ENCODE peak calls at places on chromosomes 11 and 22, in four cellular contexts. E is heart right ventricle, L is SK-N-SH, C is fibroblast of lung. Q is an unnamed sample.
A peak's percentile ranks its signal among the peaks of the same experiment; 100 is the strongest.

GRCh38 chr11:8989411-8989810 is 14.4 kb downstream of the NRIP3 start:
- DNase-seq in E (no peak), L (no peak), C (peak; percentile 62), Q (no peak)

GRCh38 chr11:26820739-26821138 is 98.9 kb upstream of the SLC5A12 start:
- DNase-seq in E (no peak), L (no peak), C (peak; percentile 90), Q (no peak)

GRCh38 chr11:36088234-36088975 is 144.5 kb downstream of the LDLRAD3 start:
- DNase-seq in E (no peak), L (no peak), C (peak; percentile 55), Q (no peak)

GRCh38 chr11:44626645-44627044 is 61.2 kb downstream of the CD82 start:
- DNase-seq in E (no peak), L (no peak), C (no peak), Q (no peak)

GRCh38 chr11:1228921-1229451 is 6.1 kb downstream of the MUC5B start:
- DNase-seq in E (peak; percentile 7), L (peak; percentile 40), C (no peak), Q (peak; percentile 48)

GRCh38 chr22:23011105-23011674 is 59.1 kb upstream of the GNAZ start:
- DNase-seq in E (no peak), L (no peak), C (no peak), Q (no peak)

GRCh38 chr11:3104961-3105790 is 48.0 kb upstream of the CARS1 start:
- DNase-seq in E (no peak), L (peak; percentile 24), C (no peak), Q (peak; percentile 44)

GRCh38 chr11:86291466-86292262 is 10.4 kb upstream of the HIKESHI start:
- DNase-seq in E (no peak), L (peak; percentile 46), C (peak; percentile 56), Q (no peak)

GRCh38 chr11:655036-655726 is 18.1 kb downstream of the DRD4 start:
- DNase-seq in E (no peak), L (no peak), C (no peak), Q (no peak)

GRCh38 chr11:125036933-125037332 is 26.2 kb upstream of the SLC37A2 start:
- DNase-seq in E (no peak), L (no peak), C (peak; percentile 89), Q (no peak)

GRCh38 chr11:106384429-106384828 is 307.0 kb downstream of the AASDHPPT start:
- DNase-seq in E (no peak), L (no peak), C (no peak), Q (no peak)

GRCh38 chr11:17208257-17208999 is 642 bp upstream of the PIK3C2A start:
- DNase-seq in E (no peak), L (peak; percentile 73), C (peak; percentile 82), Q (peak; percentile 68)

GRCh38 chr11:72114570-72114969 is 2.1 kb upstream of the ANAPC15 start:
- DNase-seq in E (no peak), L (no peak), C (no peak), Q (no peak)

GRCh38 chr11:1350086-1350725 is 39.5 kb upstream of the BRSK2 start:
- DNase-seq in E (no peak), L (peak; percentile 27), C (no peak), Q (no peak)

GRCh38 chr22:19723990-19724827 is 870 bp downstream of the GP1BB start:
- DNase-seq in E (peak; percentile 52), L (no peak), C (peak; percentile 40), Q (peak; percentile 70)

GRCh38 chr11:78406568-78407196 is 10.9 kb downstream of the GAB2 start:
- DNase-seq in E (no peak), L (no peak), C (peak; percentile 10), Q (no peak)

GRCh38 chr11:66860449-66860831 is 3.6 kb downstream of the LRFN4 start:
- DNase-seq in E (no peak), L (no peak), C (no peak), Q (no peak)

GRCh38 chr22:27273386-27273785 is 528.2 kb downstream of the MN1 start:
- DNase-seq in E (no peak), L (no peak), C (no peak), Q (no peak)

GRCh38 chr11:1844221-1845094 is 5.7 kb downstream of the TNNI2 start:
- DNase-seq in E (peak; percentile 56), L (peak; percentile 66), C (no peak), Q (no peak)

GRCh38 chr22:43399338-43399979 is 12.4 kb upstream of the MPPED1 start:
- DNase-seq in E (no peak), L (peak; percentile 34), C (no peak), Q (no peak)

GRCh38 chr11:108786281-108786990 is 121.6 kb downstream of the DDX10 start:
- DNase-seq in E (no peak), L (no peak), C (no peak), Q (no peak)

GRCh38 chr22:33018232-33018864 is 39.8 kb downstream of the SYN3 start:
- DNase-seq in E (peak; percentile 47), L (peak; percentile 80), C (peak; percentile 21), Q (no peak)

GRCh38 chr11:62725686-62726085 is 1.6 kb downstream of the HNRNPUL2 start:
- DNase-seq in E (no peak), L (no peak), C (no peak), Q (no peak)
- H3K36me3 ChIP-seq in E (peaks cover 52% of the 10 kb centered on the region), L (peaks cover 42% of the 10 kb centered on the region), C (peaks cover 8% of the 10 kb centered on the region), Q (peaks cover 33% of the 10 kb centered on the region)

GRCh38 chr11:91981995-91982394 is 242.6 kb upstream of the FAT3 start:
- DNase-seq in E (no peak), L (no peak), C (peak; percentile 98), Q (peak; percentile 5)
- H3K27ac ChIP-seq in E (no peak overlapping the region), L (peak overlapping the region; percentile 58), C (peak overlapping the region; percentile 86), Q (no peak overlapping the region)

GRCh38 chr22:30882181-30882771 is 86.3 kb downstream of the MORC2 start:
- DNase-seq in E (no peak), L (no peak), C (no peak), Q (no peak)

GRCh38 chr22:30880847-30881246 is 87.7 kb downstream of the MORC2 start:
- DNase-seq in E (peak; percentile 1), L (no peak), C (no peak), Q (no peak)

GRCh38 chr22:30880181-30880601 is 88.4 kb downstream of the MORC2 start:
- DNase-seq in E (peak; percentile 4), L (no peak), C (no peak), Q (no peak)

GRCh38 chr22:30882974-30883533 is 85.5 kb downstream of the MORC2 start:
- DNase-seq in E (peak; percentile 5), L (no peak), C (no peak), Q (no peak)

DNA sequence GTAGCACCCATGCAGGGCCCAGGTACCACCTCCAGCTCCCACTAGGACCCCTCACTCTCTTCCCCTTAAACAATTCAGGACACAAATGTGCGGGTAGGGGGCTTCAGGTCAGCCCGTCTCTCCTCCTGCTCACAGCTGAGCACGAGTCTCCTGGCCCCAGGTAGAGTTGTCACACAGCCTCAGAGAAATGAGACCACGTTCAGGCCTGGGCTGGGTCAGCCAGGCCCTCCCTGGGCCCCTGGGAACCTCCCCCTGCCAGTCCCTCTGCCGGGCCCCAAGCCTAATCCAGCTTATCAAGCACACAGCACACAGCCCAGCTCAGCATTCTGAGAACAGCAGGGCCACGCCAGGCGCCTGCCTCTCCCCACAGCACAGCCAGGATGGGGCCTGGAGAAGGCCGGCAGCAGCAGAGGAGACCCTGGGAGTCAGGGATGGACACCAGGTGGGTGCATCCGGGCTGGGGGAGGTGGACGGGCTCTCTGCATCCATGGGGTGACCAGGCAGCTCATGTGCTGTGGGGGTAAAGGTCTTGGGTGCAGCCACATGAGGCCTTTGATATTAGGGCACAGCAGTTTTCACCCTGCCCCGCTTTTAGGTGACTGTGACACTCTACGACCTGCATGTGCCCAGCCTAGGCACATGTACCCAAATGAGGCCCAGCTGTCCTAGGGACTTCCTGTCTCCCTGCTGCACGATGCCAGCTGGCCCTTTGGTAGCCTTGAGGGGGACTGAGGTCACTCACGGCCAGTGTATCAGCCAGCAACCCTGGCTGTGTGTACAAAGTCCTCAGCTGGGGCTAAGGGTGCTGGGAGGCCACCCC is 87.0 kb downstream of the MORC2 start:
- DNase-seq in E (peak; percentile 52), L (peak; percentile 60), C (no peak), Q (no peak)
- H3K36me3 ChIP-seq in E (no peaks in the 10 kb centered on the region), L (no peaks in the 10 kb centered on the region), C (no peaks in the 10 kb centered on the region), Q (no peaks in the 10 kb centered on the region)

GRCh38 chr11:74006743-74007304 is 2.1 kb downstream of the UCP3 start:
- DNase-seq in E (no peak), L (no peak), C (no peak), Q (no peak)

GRCh38 chr11:74004694-74005615 is 3.9 kb downstream of the UCP3 start:
- DNase-seq in E (no peak), L (no peak), C (no peak), Q (no peak)

GRCh38 chr11:74004046-74004693 is 4.7 kb downstream of the UCP3 start:
- DNase-seq in E (no peak), L (no peak), C (no peak), Q (peak; percentile 18)

GRCh38 chr11:74007691-74008372 is 1.1 kb downstream of the UCP3 start:
- DNase-seq in E (no peak), L (no peak), C (no peak), Q (no peak)

GRCh38 chr11:74005721-74006517 is 3.0 kb downstream of the UCP3 start:
- DNase-seq in E (no peak), L (peak; percentile 14), C (no peak), Q (no peak)
- H3K27ac ChIP-seq in E (no peak overlapping the region), L (no peak overlapping the region), C (no peak overlapping the region), Q (no peak overlapping the region)

GRCh38 chr11:65559535-65559934 is 1.4 kb upstream of the LTBP3 start:
- DNase-seq in E (no peak), L (no peak), C (no peak), Q (no peak)

GRCh38 chr11:65558785-65559509 is 788 bp upstream of the LTBP3 start:
- DNase-seq in E (peak; percentile 77), L (peak; percentile 70), C (peak; percentile 73), Q (peak; percentile 64)

GRCh38 chr11:65559951-65560537 is 1.9 kb upstream of the LTBP3 start:
- DNase-seq in E (no peak), L (no peak), C (peak; percentile 62), Q (no peak)

GRCh38 chr11:65562020-65562419 is 3.9 kb upstream of the LTBP3 start:
- DNase-seq in E (no peak), L (no peak), C (no peak), Q (no peak)

DNA sequence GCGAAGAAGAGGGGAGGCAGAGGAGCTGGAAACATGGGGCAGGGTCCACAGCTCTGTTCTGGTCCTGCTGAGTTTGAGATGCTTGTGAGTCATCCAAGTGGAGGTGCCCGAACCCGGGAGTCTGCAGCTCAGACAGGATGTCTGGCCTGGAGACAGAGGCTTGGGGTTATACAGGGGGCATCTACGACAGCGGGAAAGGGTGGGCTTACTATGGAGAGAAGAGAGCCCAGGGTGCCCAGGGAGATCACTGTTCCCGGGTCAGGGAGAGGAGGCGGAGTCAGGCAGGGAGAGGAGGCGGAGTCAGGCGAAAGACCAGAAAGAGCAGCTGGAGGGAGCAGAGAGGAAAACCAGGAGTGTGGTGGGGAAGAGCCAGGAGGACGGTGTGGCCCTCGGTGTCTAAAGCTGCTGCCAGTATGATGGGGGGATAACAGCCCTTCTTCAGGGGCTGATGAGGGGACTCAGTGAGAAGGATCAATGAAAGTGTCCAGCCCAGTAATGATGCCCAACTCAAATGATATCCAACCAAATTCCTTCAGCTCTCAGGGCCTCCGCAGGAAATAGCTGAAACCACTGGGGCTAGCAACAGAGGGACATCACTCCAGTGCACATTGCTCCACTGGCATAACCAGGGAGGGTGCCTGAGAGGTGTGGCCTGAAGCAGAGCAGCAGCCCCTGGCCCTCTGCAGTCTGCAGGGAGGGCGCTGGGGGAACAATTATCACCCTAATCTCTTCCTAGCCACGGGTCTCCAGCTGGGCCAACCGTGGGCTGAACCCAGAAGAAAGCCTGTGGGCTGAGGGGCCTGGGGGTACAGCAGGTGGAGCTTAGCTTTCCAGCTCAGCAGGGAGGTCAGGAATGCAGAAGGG is 2.6 kb upstream of the LTBP3 start:
- DNase-seq in E (peak; percentile 61), L (peak; percentile 84), C (peak; percentile 87), Q (peak; percentile 69)
- H3K36me3 ChIP-seq in E (no peaks in the 10 kb centered on the region), L (no peaks in the 10 kb centered on the region), C (no peaks in the 10 kb centered on the region), Q (no peaks in the 10 kb centered on the region)

Q was measured in pancreas.